ENCODE peak calls at places on chromosomes 5 and 9, in six cellular contexts. M, Y, O, C, H and W are unnamed samples.

GRCh38 chr5:51391175-51391574 is 7.9 kb downstream of the ISL1 start:
- DNase-seq in M (no peak), Y (no peak), O (no peak), C (no peak), H (no peak), W (no peak)

GRCh38 chr5:66452109-66452508 is 144.1 kb upstream of the MAST4 start:
- DNase-seq in M (no peak), Y (no peak), O (no peak), C (no peak), H (no peak), W (no peak)

GRCh38 chr9:17535176-17535575 is 43.7 kb upstream of the SH3GL2 start:
- DNase-seq in M (no peak), Y (no peak), O (no peak), C (no peak), H (no peak), W (no peak)

GRCh38 chr9:33290994-33291397 is 680 bp downstream of the NFX1 start:
- DNase-seq in M (no peak), Y (no peak), O (no peak), C (peak), H (no peak), W (no peak)

GRCh38 chr5:150286820-150287219 is 2.8 kb downstream of the CAMK2A start:
- DNase-seq in M (no peak), Y (no peak), O (no peak), C (no peak), H (no peak), W (no peak)

GRCh38 chr5:40797273-40798011 is 732 bp downstream of the PRKAA1 start:
- DNase-seq in M (peak), Y (peak), O (peak), C (peak), H (peak), W (peak)

GRCh38 chr9:26955222-26955903 is 849 bp upstream of the IFT74 start:
- DNase-seq in M (no peak), Y (no peak), O (peak), C (peak), H (no peak), W (peak)

GRCh38 chr9:91978739-91979414 is 28.8 kb upstream of the ROR2 start:
- DNase-seq in M (peak), Y (peak), O (peak), C (peak), H (no peak), W (peak)

GRCh38 chr5:1522601-1523479 is 920 bp downstream of the LPCAT1 start:
- DNase-seq in M (no peak), Y (no peak), O (peak), C (no peak), H (peak), W (no peak)

GRCh38 chr9:114430443-114430842 is 42.7 kb upstream of the AKNA start:
- DNase-seq in M (no peak), Y (no peak), O (no peak), C (no peak), H (no peak), W (no peak)

GRCh38 chr5:1967716-1968115 is 85.0 kb upstream of the IRX4 start:
- DNase-seq in M (no peak), Y (no peak), O (no peak), C (no peak), H (no peak), W (no peak)

GRCh38 chr9:99040911-99041582 is 63.9 kb upstream of the TGFBR1 start:
- DNase-seq in M (no peak), Y (no peak), O (peak), C (peak), H (no peak), W (peak)

GRCh38 chr5:107112207-107112606 is 558.5 kb downstream of the EFNA5 start:
- DNase-seq in M (no peak), Y (peak), O (no peak), C (no peak), H (no peak), W (no peak)

GRCh38 chr9:116549061-116549664 is 137.9 kb upstream of the TRIM32 start:
- DNase-seq in M (no peak), Y (no peak), O (peak), C (peak), H (peak), W (peak)

GRCh38 chr9:97831843-97832636 is 21.0 kb upstream of the FOXE1 start:
- DNase-seq in M (peak), Y (no peak), O (no peak), C (no peak), H (no peak), W (no peak)

GRCh38 chr9:133476941-133477340 is 2.0 kb downstream of the SLC2A6 start:
- DNase-seq in M (no peak), Y (no peak), O (no peak), C (no peak), H (peak), W (no peak)

GRCh38 chr9:83477120-83477519 is 61.1 kb downstream of the FRMD3 start:
- DNase-seq in M (no peak), Y (no peak), O (no peak), C (no peak), H (no peak), W (no peak)

GRCh38 chr9:128504485-128505413 is at the start of gene GLE1:
- DNase-seq in M (peak), Y (peak), O (peak), C (peak), H (peak), W (peak)

GRCh38 chr9:136775191-136775590 is 10.9 kb upstream of the LCN15 start:
- DNase-seq in M (no peak), Y (no peak), O (no peak), C (no peak), H (no peak), W (no peak)

GRCh38 chr9:32142074-32142473 is 242.4 kb upstream of the ACO1 start:
- DNase-seq in M (no peak), Y (no peak), O (no peak), C (no peak), H (no peak), W (no peak)

GRCh38 chr5:96844476-96844990 is 31.8 kb upstream of the ERAP2 start:
- DNase-seq in M (no peak), Y (no peak), O (peak), C (peak), H (no peak), W (peak)